ENCODE peak calls at places on chromosome 5, in seven cellular contexts. Z is Kasumi-1, Q is cardiac fibroblast, X is foreskin melanocyte, W is DMS 273 treated with DMSO at 0.1 percent for 48 hours, T is kidney tubule cell, Y is NCI-H345. R is an unnamed sample.

GRCh38 chr5:11075010-11075860 is 314.2 kb upstream of the DAP start:
- DNase-seq in Z (peak; percentile 0), Q (no peak), X (no peak), W (no peak), T (no peak), Y (no peak), R (no peak)

GRCh38 chr5:180358179-180358578 is 5.0 kb upstream of the GFPT2 start:
- DNase-seq in Z (no peak), Q (no peak), X (no peak), W (no peak), T (no peak), Y (no peak), R (no peak)

GRCh38 chr5:153960269-153961215 is 78.2 kb downstream of the FAM114A2 start:
- DNase-seq in Z (no peak), Q (no peak), X (no peak), W (no peak), T (no peak), Y (no peak), R (no peak)

GRCh38 chr5:149773245-149774095 is 43.4 kb downstream of the PPARGC1B start:
- DNase-seq in Z (no peak), Q (no peak), X (no peak), W (no peak), T (no peak), Y (no peak), R (no peak)

GRCh38 chr5:58366461-58366860 is 93.4 kb downstream of the PLK2 start:
- DNase-seq in Z (no peak), Q (peak; percentile 44), X (no peak), W (no peak), T (peak; percentile 47), Y (no peak), R (no peak)

GRCh38 chr5:116130471-116130870 is 45.6 kb downstream of the COMMD10 start:
- DNase-seq in Z (no peak), Q (peak; percentile 76), X (no peak), W (no peak), T (peak; percentile 58), Y (no peak), R (no peak)

GRCh38 chr5:36573441-36573840 is 33.0 kb upstream of the SLC1A3 start:
- DNase-seq in Z (no peak), Q (peak; percentile 86), X (peak; percentile 28), W (no peak), T (peak; percentile 82), Y (no peak), R (no peak)

GRCh38 chr5:75239681-75240080 is 3.0 kb upstream of the ANKRD31 start:
- DNase-seq in Z (no peak), Q (no peak), X (no peak), W (no peak), T (peak; percentile 86), Y (no peak), R (no peak)

GRCh38 chr5:157686841-157687554 is 15.7 kb downstream of the C5orf52 start:
- DNase-seq in Z (no peak), Q (no peak), X (no peak), W (no peak), T (no peak), Y (no peak), R (no peak)

GRCh38 chr5:136518814-136519213 is 153.5 kb upstream of the TRPC7 start:
- DNase-seq in Z (no peak), Q (no peak), X (no peak), W (no peak), T (peak; percentile 72), Y (no peak), R (no peak)

GRCh38 chr5:107772418-107773310 is 101.9 kb upstream of the EFNA5 start:
- DNase-seq in Z (no peak), Q (no peak), X (no peak), W (no peak), T (no peak), Y (peak; percentile 62), R (peak; percentile 38)

GRCh38 chr5:57841671-57842375 is 359.2 kb upstream of the ACTBL2 start:
- DNase-seq in Z (no peak), Q (peak; percentile 97), X (peak; percentile 27), W (no peak), T (peak; percentile 99), Y (no peak), R (no peak)

GRCh38 chr5:141495456-141495811 is 6.6 kb downstream of the PCDHGC5 start:
- DNase-seq in Z (no peak), Q (no peak), X (no peak), W (no peak), T (no peak), Y (no peak), R (no peak)

GRCh38 chr5:143148461-143149170 is 254.9 kb downstream of the NR3C1 start:
- DNase-seq in Z (no peak), Q (peak; percentile 89), X (no peak), W (no peak), T (peak; percentile 37), Y (no peak), R (no peak)